ENCODE peak calls at places on chromosome 3, in ten cellular contexts. F is A549; M is stomach; S is effector memory CD8-positive, alpha-beta T cell; J is AML-193; K is stimulated activated CD8-positive, alpha-beta memory T cell treated with anti-CD3 and anti-CD28 coated beads, Interleukin-7, amount 100 ng/mL, for 1 hour; Q is 8988T; I is esophagus muscularis mucosa; W is left colon; C is NCI-H345. D is an unnamed sample.

GRCh38 chr3:149547954-149548728 is 73.6 kb downstream of the TM4SF4 start:
- DNase-seq in Q (no peak), C (no peak), F (peak; percentile 95), W (peak; percentile 65), S (no peak), M (peak; percentile 58), K (no peak), I (peak; percentile 93), J (no peak), D (no peak)

GRCh38 chr3:52052831-52053306 is 3.5 kb downstream of the DUSP7 start:
- DNase-seq in M (peak; percentile 83), W (peak; percentile 88), F (peak; percentile 61), J (peak; percentile 84), I (peak; percentile 96), C (no peak), Q (peak; percentile 96), K (no peak), S (no peak), D (peak; percentile 65)

GRCh38 chr3:163730684-163731083 is 1347.6 kb downstream of the SI start:
- DNase-seq in M (no peak), C (no peak), F (no peak), W (no peak), Q (no peak), K (no peak), I (no peak), J (no peak), S (no peak), D (no peak)

GRCh38 chr3:143536817-143537535 is 311.3 kb downstream of the SLC9A9 start:
- DNase-seq in I (no peak), Q (no peak), K (no peak), S (no peak), J (no peak), W (no peak), M (no peak), C (no peak), F (no peak), D (no peak)

GRCh38 chr3:14989943-14990753 is 42.8 kb downstream of the NR2C2 start:
- DNase-seq in W (no peak), F (peak; percentile 12), K (no peak), I (no peak), Q (no peak), M (no peak), C (no peak), J (no peak), S (no peak), D (no peak)

GRCh38 chr3:152120606-152121291 is 148.0 kb upstream of the MBNL1 start:
- DNase-seq in C (no peak), F (no peak), Q (no peak), J (no peak), S (no peak), I (no peak), M (no peak), W (no peak), K (no peak), D (no peak)

GRCh38 chr3:169664034-169664820 is 715 bp upstream of the MECOM start:
- DNase-seq in C (no peak), M (peak; percentile 43), S (no peak), I (no peak), K (no peak), J (no peak), W (no peak), F (no peak), Q (no peak), D (no peak)

GRCh38 chr3:100316656-100317069 is 17.9 kb upstream of the NIT2 start:
- DNase-seq in K (no peak), F (peak; percentile 71), Q (no peak), J (peak; percentile 50), C (no peak), S (peak; percentile 41), I (no peak), M (no peak), W (no peak), D (peak; percentile 6)

GRCh38 chr3:102163818-102164154 is 271.0 kb upstream of the ZPLD1 start:
- DNase-seq in F (no peak), J (no peak), M (no peak), Q (no peak), K (no peak), S (no peak), I (no peak), W (no peak), C (no peak), D (no peak)

GRCh38 chr3:45119824-45120614 is 26.2 kb downstream of the CDCP1 start:
- DNase-seq in S (no peak), Q (no peak), J (no peak), C (no peak), W (no peak), F (no peak), I (no peak), M (no peak), K (no peak), D (no peak)

GRCh38 chr3:10410383-10411002 is 89.6 kb upstream of the SEC13 start:
- DNase-seq in M (no peak), F (no peak), J (no peak), W (no peak), S (no peak), K (no peak), C (no peak), Q (no peak), I (no peak), D (no peak)

GRCh38 chr3:175274056-175274455 is 414.9 kb downstream of the NAALADL2 start:
- DNase-seq in I (no peak), J (no peak), C (peak; percentile 25), K (no peak), S (no peak), F (no peak), W (no peak), M (no peak), Q (no peak), D (no peak)

GRCh38 chr3:164194842-164195241 is 883.5 kb downstream of the SI start:
- DNase-seq in C (no peak), I (no peak), J (no peak), F (no peak), S (no peak), W (no peak), K (no peak), Q (no peak), M (no peak), D (no peak)

GRCh38 chr3:167785790-167786189 is 50.3 kb downstream of the SERPINI1 start:
- DNase-seq in I (no peak), K (no peak), J (no peak), M (no peak), Q (no peak), F (no peak), S (no peak), W (no peak), C (no peak), D (no peak)

GRCh38 chr3:88123526-88123925 is 26.2 kb upstream of the C3orf38 start:
- DNase-seq in K (no peak), Q (no peak), W (no peak), M (no peak), J (no peak), F (no peak), S (no peak), I (no peak), C (no peak), D (no peak)

GRCh38 chr3:110868106-110868505 is 203.5 kb upstream of the NECTIN3 start:
- DNase-seq in I (no peak), W (no peak), F (no peak), J (no peak), K (no peak), M (no peak), C (no peak), Q (no peak), S (no peak), D (no peak)

GRCh38 chr3:145639207-145639606 is 521.8 kb downstream of the PLOD2 start:
- DNase-seq in M (no peak), I (no peak), F (no peak), J (no peak), C (no peak), K (no peak), Q (no peak), W (no peak), S (no peak), D (no peak)

GRCh38 chr3:13883681-13884080 is 3.8 kb upstream of the WNT7A start:
- DNase-seq in J (no peak), C (no peak), Q (no peak), W (no peak), I (peak; percentile 86), F (no peak), K (no peak), M (no peak), S (no peak), D (no peak)

GRCh38 chr3:194130807-194131589 is 5.0 kb upstream of the HES1 start:
- DNase-seq in Q (no peak), K (no peak), C (peak; percentile 95), S (no peak), F (peak; percentile 74), W (peak; percentile 65), M (peak; percentile 70), I (no peak), J (no peak), D (no peak)

GRCh38 chr3:174465177-174465576 is 394.0 kb upstream of the NAALADL2 start:
- DNase-seq in S (no peak), J (no peak), K (no peak), Q (no peak), W (no peak), F (no peak), I (no peak), C (no peak), M (no peak), D (no peak)

GRCh38 chr3:196323723-196324122 is 5.7 kb upstream of the DYNLT2B start:
- DNase-seq in Q (no peak), W (no peak), I (no peak), F (no peak), C (no peak), J (no peak), M (no peak), K (no peak), S (no peak), D (no peak)

GRCh38 chr3:50655009-50655830 is 19.5 kb upstream of the DOCK3 start:
- DNase-seq in J (no peak), S (no peak), F (no peak), W (no peak), K (no peak), C (no peak), M (no peak), Q (no peak), I (no peak), D (no peak)

GRCh38 chr3:134373942-134374790 is at the start of gene AMOTL2:
- DNase-seq in F (peak; percentile 93), M (peak; percentile 89), S (no peak), Q (peak; percentile 96), I (peak; percentile 96), C (no peak), W (peak; percentile 86), J (no peak), K (no peak), D (no peak)

GRCh38 chr3:197014942-197015575 is 14.6 kb downstream of the MELTF start:
- DNase-seq in I (no peak), F (no peak), C (no peak), Q (no peak), W (no peak), K (no peak), M (no peak), S (no peak), J (no peak), D (no peak)

GRCh38 chr3:159941043-159941994 is 47.3 kb upstream of the IL12A start:
- DNase-seq in Q (no peak), W (no peak), I (peak; percentile 64), S (no peak), C (no peak), J (peak; percentile 70), F (no peak), K (no peak), M (no peak), D (peak; percentile 20)